ENCODE peak calls at places on chromosomes 16 and 17, in five cellular contexts. One of them, this sample, is unnamed.
A peak's percentile ranks its signal among the peaks of the same experiment; 100 is the strongest.

GRCh38 chr16:66849021-66849420 is 4.8 kb downstream of the CA7 start:
- DNase-seq in ascending aorta: peak; percentile 47
- DNase-seq in tibial nerve: no peak
- DNase-seq in adrenal gland: no peak
- DNase-seq in cardiac muscle cell: no peak
- DNase-seq in this sample: no peak

GRCh38 chr17:41518789-41519449 is at the start of gene KRT15:
- DNase-seq in ascending aorta: no peak
- DNase-seq in tibial nerve: no peak
- DNase-seq in adrenal gland: no peak
- DNase-seq in cardiac muscle cell: no peak
- DNase-seq in this sample: no peak

GRCh38 chr16:63385714-63386113 is 1349.5 kb upstream of the CDH8 start:
- DNase-seq in ascending aorta: no peak
- DNase-seq in tibial nerve: no peak
- DNase-seq in adrenal gland: no peak
- DNase-seq in cardiac muscle cell: no peak
- DNase-seq in this sample: no peak

GRCh38 chr16:56814537-56815432 is 50.2 kb upstream of the SLC12A3 start:
- DNase-seq in ascending aorta: no peak
- DNase-seq in tibial nerve: no peak
- DNase-seq in adrenal gland: no peak
- DNase-seq in cardiac muscle cell: peak; percentile 17
- DNase-seq in this sample: no peak

GRCh38 chr16:27232061-27232841 is 28.9 kb downstream of the KDM8 start:
- DNase-seq in ascending aorta: no peak
- DNase-seq in tibial nerve: no peak
- DNase-seq in adrenal gland: no peak
- DNase-seq in cardiac muscle cell: no peak
- DNase-seq in this sample: peak; percentile 44

GRCh38 chr17:1047177-1047885 is 50.4 kb downstream of the TIMM22 start:
- DNase-seq in ascending aorta: peak; percentile 93
- DNase-seq in tibial nerve: no peak
- DNase-seq in adrenal gland: no peak
- DNase-seq in cardiac muscle cell: peak; percentile 12
- DNase-seq in this sample: no peak

GRCh38 chr17:73199751-73200317 is 7.0 kb downstream of the COG1 start:
- DNase-seq in ascending aorta: no peak
- DNase-seq in tibial nerve: no peak
- DNase-seq in adrenal gland: no peak
- DNase-seq in cardiac muscle cell: no peak
- DNase-seq in this sample: no peak

GRCh38 chr16:88970095-88970494 is 6.9 kb downstream of the CBFA2T3 start:
- DNase-seq in ascending aorta: no peak
- DNase-seq in tibial nerve: no peak
- DNase-seq in adrenal gland: no peak
- DNase-seq in cardiac muscle cell: no peak
- DNase-seq in this sample: no peak

GRCh38 chr17:82802141-82802540 is 37.7 kb downstream of the ZNF750 start:
- DNase-seq in ascending aorta: no peak
- DNase-seq in tibial nerve: no peak
- DNase-seq in adrenal gland: no peak
- DNase-seq in cardiac muscle cell: peak; percentile 24
- DNase-seq in this sample: no peak

GRCh38 chr17:47201168-47201567 is 8.0 kb upstream of the MYL4 start:
- DNase-seq in ascending aorta: no peak
- DNase-seq in tibial nerve: no peak
- DNase-seq in adrenal gland: no peak
- DNase-seq in cardiac muscle cell: no peak
- DNase-seq in this sample: no peak

DNA sequence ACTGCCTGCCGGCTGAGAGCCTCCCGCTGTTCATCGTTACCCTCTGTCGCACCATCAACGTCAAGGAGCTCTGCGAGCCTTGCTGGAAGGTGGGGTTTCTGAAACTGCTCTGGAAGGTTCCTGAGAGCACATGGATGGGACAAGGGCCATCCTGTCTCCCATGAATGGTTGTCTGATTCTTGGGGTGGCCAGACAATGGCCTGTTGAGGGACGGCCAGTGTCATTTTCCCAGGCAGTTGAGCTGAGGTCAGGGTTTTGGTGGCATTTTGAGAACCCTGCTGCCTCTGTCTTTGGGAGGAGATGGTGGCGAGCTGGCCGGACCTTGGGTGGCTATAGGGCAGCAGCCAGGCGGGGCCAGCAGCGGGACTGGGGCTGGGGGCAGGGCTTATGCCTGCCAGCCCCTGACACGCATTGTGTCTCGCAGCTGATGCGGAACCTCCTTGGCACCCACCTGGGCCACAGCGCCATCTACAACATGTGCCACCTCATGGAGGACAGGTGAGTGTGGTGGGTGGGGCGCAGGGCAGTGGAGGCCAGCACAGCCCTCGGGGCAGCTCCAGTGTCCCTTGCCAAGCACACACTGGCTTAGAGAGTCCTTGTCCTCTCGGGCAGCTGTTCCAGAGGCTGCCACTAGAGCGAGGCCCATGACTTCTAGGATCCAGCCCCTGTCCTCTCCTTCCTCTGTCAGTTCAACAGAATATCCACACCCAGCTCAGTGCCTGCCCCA is 9.1 kb downstream of the TSC2 start:
- DNase-seq in ascending aorta: no peak
- DNase-seq in tibial nerve: no peak
- DNase-seq in adrenal gland: no peak
- DNase-seq in cardiac muscle cell: no peak
- DNase-seq in this sample: no peak
- TF ChIP-seq CTCF in ascending aorta: no peak
- TF ChIP-seq CTCF in tibial nerve: peak; percentile 54
- TF ChIP-seq CTCF in adrenal gland: no peak
- TF ChIP-seq CTCF in cardiac muscle cell: peak; percentile 8
- TF ChIP-seq CTCF in this sample: no peak

DNA sequence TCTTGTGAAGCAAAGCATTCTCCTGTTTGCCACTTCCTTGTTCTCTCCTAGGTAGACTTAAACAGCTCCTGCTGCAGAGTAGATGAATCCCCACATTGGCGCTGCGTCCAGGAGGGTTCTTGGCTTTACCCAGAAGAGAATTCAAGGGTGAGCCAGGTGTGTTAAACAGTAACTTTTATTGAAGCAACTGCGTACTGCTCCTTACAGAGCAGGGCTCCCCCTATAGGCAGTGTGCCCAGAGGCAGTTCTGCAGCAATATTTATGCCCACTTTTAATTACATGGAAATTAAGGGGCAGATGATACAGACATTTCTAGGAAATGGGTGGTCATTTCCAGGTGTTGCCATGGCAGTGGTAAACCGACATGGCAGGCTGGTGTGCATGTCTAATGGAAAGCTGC is 987.6 kb upstream of the RBFOX1 start:
- DNase-seq in ascending aorta: no peak
- DNase-seq in tibial nerve: no peak
- DNase-seq in adrenal gland: no peak
- DNase-seq in cardiac muscle cell: no peak
- DNase-seq in this sample: no peak
- TF ChIP-seq CTCF in ascending aorta: no peak
- TF ChIP-seq CTCF in tibial nerve: no peak
- TF ChIP-seq CTCF in adrenal gland: no peak
- TF ChIP-seq CTCF in cardiac muscle cell: no peak
- TF ChIP-seq CTCF in this sample: no peak

DNA sequence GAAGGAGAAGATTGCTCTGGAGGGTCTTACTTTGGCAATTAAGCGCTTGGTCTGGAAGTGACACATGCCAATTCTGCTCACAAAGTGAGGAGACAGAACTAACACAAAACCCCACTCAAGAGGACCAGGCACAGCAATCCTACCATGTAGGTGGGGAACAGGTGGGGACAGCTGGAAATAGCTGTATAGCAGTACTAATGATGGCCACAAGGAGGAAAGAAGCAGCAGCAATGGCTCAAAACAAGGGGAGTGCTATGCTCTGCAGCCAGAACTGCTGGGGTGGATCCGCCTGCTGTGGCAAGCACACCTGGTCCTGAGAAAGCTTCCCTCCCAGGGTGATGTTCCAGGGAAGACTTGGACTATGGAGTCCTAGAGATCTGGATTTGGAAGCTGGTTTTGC is 17.0 kb upstream of the TMEM132E start:
- DNase-seq in ascending aorta: no peak
- DNase-seq in tibial nerve: no peak
- DNase-seq in adrenal gland: no peak
- DNase-seq in cardiac muscle cell: no peak
- DNase-seq in this sample: no peak
- TF ChIP-seq CTCF in ascending aorta: peak; percentile 16
- TF ChIP-seq CTCF in tibial nerve: no peak
- TF ChIP-seq CTCF in adrenal gland: peak; percentile 17
- TF ChIP-seq CTCF in cardiac muscle cell: peak; percentile 38
- TF ChIP-seq CTCF in this sample: no peak

GRCh38 chr16:82631701-82632685 is 5.2 kb downstream of the CDH13 start:
- DNase-seq in ascending aorta: peak; percentile 70
- DNase-seq in tibial nerve: no peak
- DNase-seq in adrenal gland: no peak
- DNase-seq in cardiac muscle cell: no peak
- DNase-seq in this sample: no peak
- TF ChIP-seq CTCF in ascending aorta: peak; percentile 36
- TF ChIP-seq CTCF in tibial nerve: no peak
- TF ChIP-seq CTCF in adrenal gland: no peak
- TF ChIP-seq CTCF in cardiac muscle cell: peak; percentile 38
- TF ChIP-seq CTCF in this sample: no peak

GRCh38 chr16:85667261-85667660 is 21.5 kb downstream of the GINS2 start:
- DNase-seq in ascending aorta: no peak
- DNase-seq in tibial nerve: no peak
- DNase-seq in adrenal gland: no peak
- DNase-seq in cardiac muscle cell: no peak
- DNase-seq in this sample: no peak

GRCh38 chr16:85664580-85665372 is 24.0 kb downstream of the GINS2 start:
- DNase-seq in ascending aorta: no peak
- DNase-seq in tibial nerve: no peak
- DNase-seq in adrenal gland: no peak
- DNase-seq in cardiac muscle cell: no peak
- DNase-seq in this sample: no peak

GRCh38 chr16:85665929-85666328 is 22.8 kb downstream of the GINS2 start:
- DNase-seq in ascending aorta: no peak
- DNase-seq in tibial nerve: no peak
- DNase-seq in adrenal gland: no peak
- DNase-seq in cardiac muscle cell: no peak
- DNase-seq in this sample: no peak

GRCh38 chr16:85663891-85664321 is 24.8 kb downstream of the GINS2 start:
- DNase-seq in ascending aorta: no peak
- DNase-seq in tibial nerve: no peak
- DNase-seq in adrenal gland: peak; percentile 50
- DNase-seq in cardiac muscle cell: no peak
- DNase-seq in this sample: no peak

DNA sequence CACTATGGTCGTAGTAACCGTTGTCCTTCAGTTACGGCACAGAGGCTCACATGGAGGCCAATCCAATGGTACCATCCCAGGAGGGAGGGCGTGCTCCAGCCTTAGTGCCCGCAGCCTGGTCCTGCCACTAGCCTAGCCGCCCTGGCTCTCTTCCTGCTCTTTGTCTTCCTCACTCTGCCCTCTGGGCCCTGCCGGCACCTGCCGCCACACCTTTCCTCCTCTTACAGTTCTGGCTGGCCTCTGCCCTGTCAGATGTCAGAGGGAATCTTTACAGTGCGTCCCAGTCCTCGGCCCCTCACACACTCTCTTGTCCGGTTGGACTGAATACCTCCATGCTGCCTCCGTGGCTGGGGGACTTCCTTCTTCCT is 23.4 kb downstream of the GINS2 start:
- DNase-seq in ascending aorta: no peak
- DNase-seq in tibial nerve: no peak
- DNase-seq in adrenal gland: no peak
- DNase-seq in cardiac muscle cell: no peak
- DNase-seq in this sample: no peak
- TF ChIP-seq CTCF in ascending aorta: no peak
- TF ChIP-seq CTCF in tibial nerve: no peak
- TF ChIP-seq CTCF in adrenal gland: no peak
- TF ChIP-seq CTCF in cardiac muscle cell: no peak
- TF ChIP-seq CTCF in this sample: no peak